ENCODE peak calls at places on chromosome 21, in six cellular contexts. One of them, this sample, is unnamed.

GRCh38 chr21:30306821-30307330 is 13.2 kb downstream of the KRTAP26-1 start:
- DNase-seq in astrocyte: no peak
- DNase-seq in psoas muscle: no peak
- DNase-seq in small intestine: no peak
- DNase-seq in HAP-1: no peak
- DNase-seq in GM23248: no peak
- DNase-seq in this sample: no peak

GRCh38 chr21:26982767-26983166 is 15.9 kb upstream of the ADAMTS5 start:
- DNase-seq in astrocyte: peak; percentile 29
- DNase-seq in psoas muscle: no peak
- DNase-seq in small intestine: no peak
- DNase-seq in HAP-1: no peak
- DNase-seq in GM23248: peak; percentile 70
- DNase-seq in this sample: no peak

GRCh38 chr21:17191346-17191993 is 321.4 kb upstream of the CXADR start:
- DNase-seq in astrocyte: no peak
- DNase-seq in psoas muscle: no peak
- DNase-seq in small intestine: no peak
- DNase-seq in HAP-1: no peak
- DNase-seq in GM23248: peak; percentile 8
- DNase-seq in this sample: no peak

GRCh38 chr21:21963911-21964310 is 965.7 kb downstream of the NCAM2 start:
- DNase-seq in astrocyte: no peak
- DNase-seq in psoas muscle: no peak
- DNase-seq in small intestine: no peak
- DNase-seq in HAP-1: no peak
- DNase-seq in GM23248: no peak
- DNase-seq in this sample: no peak

GRCh38 chr21:16279658-16280581 is 550.1 kb downstream of the USP25 start:
- DNase-seq in astrocyte: peak; percentile 71
- DNase-seq in psoas muscle: peak; percentile 52
- DNase-seq in small intestine: no peak
- DNase-seq in HAP-1: peak; percentile 100
- DNase-seq in GM23248: peak; percentile 71
- DNase-seq in this sample: no peak

GRCh38 chr21:42101246-42101645 is 30.1 kb downstream of the UMODL1 start:
- DNase-seq in astrocyte: no peak
- DNase-seq in psoas muscle: no peak
- DNase-seq in small intestine: peak; percentile 88
- DNase-seq in HAP-1: no peak
- DNase-seq in GM23248: no peak
- DNase-seq in this sample: no peak

GRCh38 chr21:41325138-41325537 is 8.5 kb downstream of the FAM3B start:
- DNase-seq in astrocyte: no peak
- DNase-seq in psoas muscle: no peak
- DNase-seq in small intestine: no peak
- DNase-seq in HAP-1: no peak
- DNase-seq in GM23248: no peak
- DNase-seq in this sample: no peak

GRCh38 chr21:27580276-27580675 is 613.4 kb upstream of the ADAMTS5 start:
- DNase-seq in astrocyte: peak; percentile 50
- DNase-seq in psoas muscle: no peak
- DNase-seq in small intestine: no peak
- DNase-seq in HAP-1: no peak
- DNase-seq in GM23248: peak; percentile 36
- DNase-seq in this sample: no peak

GRCh38 chr21:31198575-31198974 is 145.5 kb downstream of the TIAM1 start:
- DNase-seq in astrocyte: peak; percentile 23
- DNase-seq in psoas muscle: no peak
- DNase-seq in small intestine: peak; percentile 56
- DNase-seq in HAP-1: peak; percentile 55
- DNase-seq in GM23248: peak; percentile 74
- DNase-seq in this sample: no peak

GRCh38 chr21:40793057-40793456 is 53.9 kb downstream of the DSCAM start:
- DNase-seq in astrocyte: peak; percentile 55
- DNase-seq in psoas muscle: no peak
- DNase-seq in small intestine: no peak
- DNase-seq in HAP-1: no peak
- DNase-seq in GM23248: no peak
- DNase-seq in this sample: no peak

GRCh38 chr21:42061195-42061865 is 9.8 kb upstream of the UMODL1 start:
- DNase-seq in astrocyte: no peak
- DNase-seq in psoas muscle: peak; percentile 52
- DNase-seq in small intestine: no peak
- DNase-seq in HAP-1: no peak
- DNase-seq in GM23248: no peak
- DNase-seq in this sample: no peak

GRCh38 chr21:35981514-35982070 is 78.7 kb downstream of the SETD4 start:
- DNase-seq in astrocyte: no peak
- DNase-seq in psoas muscle: no peak
- DNase-seq in small intestine: no peak
- DNase-seq in HAP-1: no peak
- DNase-seq in GM23248: peak; percentile 13
- DNase-seq in this sample: no peak

GRCh38 chr21:41429305-41429704 is 3.3 kb downstream of the MX1 start:
- DNase-seq in astrocyte: no peak
- DNase-seq in psoas muscle: no peak
- DNase-seq in small intestine: no peak
- DNase-seq in HAP-1: no peak
- DNase-seq in GM23248: no peak
- DNase-seq in this sample: no peak

GRCh38 chr21:20646431-20646830 is 351.8 kb upstream of the NCAM2 start:
- DNase-seq in astrocyte: no peak
- DNase-seq in psoas muscle: no peak
- DNase-seq in small intestine: no peak
- DNase-seq in HAP-1: no peak
- DNase-seq in GM23248: no peak
- DNase-seq in this sample: peak; percentile 50

GRCh38 chr21:28872218-28872617 is 120.5 kb downstream of the LTN1 start:
- DNase-seq in astrocyte: no peak
- DNase-seq in psoas muscle: no peak
- DNase-seq in small intestine: no peak
- DNase-seq in HAP-1: no peak
- DNase-seq in GM23248: peak; percentile 27
- DNase-seq in this sample: no peak

GRCh38 chr21:19792004-19792403 is 1206.2 kb upstream of the NCAM2 start:
- DNase-seq in astrocyte: no peak
- DNase-seq in psoas muscle: no peak
- DNase-seq in small intestine: no peak
- DNase-seq in HAP-1: no peak
- DNase-seq in GM23248: no peak
- DNase-seq in this sample: no peak

GRCh38 chr21:36584980-36585940 is 105.3 kb upstream of the CLDN14 start:
- DNase-seq in astrocyte: no peak
- DNase-seq in psoas muscle: no peak
- DNase-seq in small intestine: no peak
- DNase-seq in HAP-1: no peak
- DNase-seq in GM23248: no peak
- DNase-seq in this sample: no peak

GRCh38 chr21:15688016-15688415 is 41.8 kb upstream of the USP25 start:
- DNase-seq in astrocyte: peak; percentile 44
- DNase-seq in psoas muscle: no peak
- DNase-seq in small intestine: no peak
- DNase-seq in HAP-1: no peak
- DNase-seq in GM23248: peak; percentile 46
- DNase-seq in this sample: no peak

GRCh38 chr21:41133896-41134522 is 34.0 kb upstream of the BACE2 start:
- DNase-seq in astrocyte: peak; percentile 31
- DNase-seq in psoas muscle: no peak
- DNase-seq in small intestine: peak; percentile 43
- DNase-seq in HAP-1: no peak
- DNase-seq in GM23248: peak; percentile 72
- DNase-seq in this sample: no peak

GRCh38 chr21:30209571-30209970 is 6.3 kb downstream of the CLDN8 start:
- DNase-seq in astrocyte: no peak
- DNase-seq in psoas muscle: no peak
- DNase-seq in small intestine: no peak
- DNase-seq in HAP-1: no peak
- DNase-seq in GM23248: no peak
- DNase-seq in this sample: no peak

GRCh38 chr21:41164981-41165650 is 2.8 kb upstream of the BACE2 start:
- DNase-seq in astrocyte: peak; percentile 73
- DNase-seq in psoas muscle: no peak
- DNase-seq in small intestine: peak; percentile 76
- DNase-seq in HAP-1: no peak
- DNase-seq in GM23248: peak; percentile 32
- DNase-seq in this sample: peak; percentile 72

GRCh38 chr21:31556662-31557061 is 102.8 kb upstream of the SOD1 start:
- DNase-seq in astrocyte: no peak
- DNase-seq in psoas muscle: no peak
- DNase-seq in small intestine: no peak
- DNase-seq in HAP-1: no peak
- DNase-seq in GM23248: no peak
- DNase-seq in this sample: no peak

GRCh38 chr21:41501919-41502318 is 6.0 kb downstream of the TMPRSS2 start:
- DNase-seq in astrocyte: peak; percentile 6
- DNase-seq in psoas muscle: no peak
- DNase-seq in small intestine: peak; percentile 61
- DNase-seq in HAP-1: no peak
- DNase-seq in GM23248: peak; percentile 21
- DNase-seq in this sample: no peak

GRCh38 chr21:32592929-32593502 is 7.7 kb upstream of the TCP10L start:
- DNase-seq in astrocyte: no peak
- DNase-seq in psoas muscle: no peak
- DNase-seq in small intestine: peak; percentile 37
- DNase-seq in HAP-1: no peak
- DNase-seq in GM23248: no peak
- DNase-seq in this sample: no peak

GRCh38 chr21:31731802-31732537 is at the start of gene SCAF4:
- DNase-seq in astrocyte: peak; percentile 78
- DNase-seq in psoas muscle: peak; percentile 96
- DNase-seq in small intestine: peak; percentile 86
- DNase-seq in HAP-1: peak; percentile 77
- DNase-seq in GM23248: peak; percentile 97
- DNase-seq in this sample: peak; percentile 96

GRCh38 chr21:28805885-28806284 is 186.8 kb downstream of the LTN1 start:
- DNase-seq in astrocyte: peak; percentile 80
- DNase-seq in psoas muscle: no peak
- DNase-seq in small intestine: no peak
- DNase-seq in HAP-1: no peak
- DNase-seq in GM23248: peak; percentile 87
- DNase-seq in this sample: no peak

GRCh38 chr21:26888931-26889330 is 43.7 kb upstream of the ADAMTS1 start:
- DNase-seq in astrocyte: no peak
- DNase-seq in psoas muscle: no peak
- DNase-seq in small intestine: no peak
- DNase-seq in HAP-1: no peak
- DNase-seq in GM23248: no peak
- DNase-seq in this sample: no peak

GRCh38 chr21:42799516-42799915 is 79.8 kb downstream of the WDR4 start:
- DNase-seq in astrocyte: no peak
- DNase-seq in psoas muscle: no peak
- DNase-seq in small intestine: peak; percentile 39
- DNase-seq in HAP-1: no peak
- DNase-seq in GM23248: no peak
- DNase-seq in this sample: no peak

GRCh38 chr21:39385299-39386145 is 36.6 kb upstream of the HMGN1 start:
- DNase-seq in astrocyte: peak; percentile 63
- DNase-seq in psoas muscle: peak; percentile 93
- DNase-seq in small intestine: peak; percentile 99
- DNase-seq in HAP-1: no peak
- DNase-seq in GM23248: peak; percentile 82
- DNase-seq in this sample: peak; percentile 96
- H3K4me1 ChIP-seq in astrocyte: peaks cover 29% of the 10 kb centered on the region
- H3K4me1 ChIP-seq in psoas muscle: peaks cover 27% of the 10 kb centered on the region
- H3K4me1 ChIP-seq in small intestine: peaks cover 3% of the 10 kb centered on the region
- H3K4me1 ChIP-seq in HAP-1: peaks cover 10% of the 10 kb centered on the region
- H3K4me1 ChIP-seq in GM23248: peaks cover 17% of the 10 kb centered on the region
- H3K4me1 ChIP-seq in this sample: peaks cover 19% of the 10 kb centered on the region

GRCh38 chr21:43884012-43884860 is 19.2 kb downstream of the AGPAT3 start:
- DNase-seq in astrocyte: peak; percentile 33
- DNase-seq in psoas muscle: peak; percentile 51
- DNase-seq in small intestine: peak; percentile 99
- DNase-seq in HAP-1: no peak
- DNase-seq in GM23248: no peak
- DNase-seq in this sample: peak; percentile 59

GRCh38 chr21:43882952-43883492 is 18.0 kb downstream of the AGPAT3 start:
- DNase-seq in astrocyte: no peak
- DNase-seq in psoas muscle: peak; percentile 52
- DNase-seq in small intestine: no peak
- DNase-seq in HAP-1: no peak
- DNase-seq in GM23248: no peak
- DNase-seq in this sample: no peak

GRCh38 chr21:43886565-43886964 is 21.5 kb downstream of the AGPAT3 start:
- DNase-seq in astrocyte: no peak
- DNase-seq in psoas muscle: no peak
- DNase-seq in small intestine: no peak
- DNase-seq in HAP-1: no peak
- DNase-seq in GM23248: no peak
- DNase-seq in this sample: no peak

GRCh38 chr21:43884861-43885370 is 19.9 kb downstream of the AGPAT3 start:
- DNase-seq in astrocyte: no peak
- DNase-seq in psoas muscle: peak; percentile 59
- DNase-seq in small intestine: no peak
- DNase-seq in HAP-1: no peak
- DNase-seq in GM23248: no peak
- DNase-seq in this sample: no peak

GRCh38 chr21:43885721-43886120 is 20.7 kb downstream of the AGPAT3 start:
- DNase-seq in astrocyte: no peak
- DNase-seq in psoas muscle: no peak
- DNase-seq in small intestine: no peak
- DNase-seq in HAP-1: no peak
- DNase-seq in GM23248: no peak
- DNase-seq in this sample: peak; percentile 45
- H3K4me3 ChIP-seq in astrocyte: no peak overlapping the region
- H3K4me3 ChIP-seq in psoas muscle: no peak overlapping the region
- H3K4me3 ChIP-seq in small intestine: no peak overlapping the region
- H3K4me3 ChIP-seq in HAP-1: no peak overlapping the region
- H3K4me3 ChIP-seq in GM23248: no peak overlapping the region
- H3K4me3 ChIP-seq in this sample: no peak overlapping the region

GRCh38 chr21:34970126-34970525 is 79.0 kb downstream of the RUNX1 start:
- DNase-seq in astrocyte: no peak
- DNase-seq in psoas muscle: no peak
- DNase-seq in small intestine: no peak
- DNase-seq in HAP-1: no peak
- DNase-seq in GM23248: peak; percentile 25
- DNase-seq in this sample: no peak
- H3K4me1 ChIP-seq in astrocyte: peaks cover 12% of the 10 kb centered on the region
- H3K4me1 ChIP-seq in psoas muscle: no peaks in the 10 kb centered on the region
- H3K4me1 ChIP-seq in small intestine: no peaks in the 10 kb centered on the region
- H3K4me1 ChIP-seq in HAP-1: no peaks in the 10 kb centered on the region
- H3K4me1 ChIP-seq in GM23248: peaks cover 8% of the 10 kb centered on the region
- H3K4me1 ChIP-seq in this sample: no peaks in the 10 kb centered on the region

DNA sequence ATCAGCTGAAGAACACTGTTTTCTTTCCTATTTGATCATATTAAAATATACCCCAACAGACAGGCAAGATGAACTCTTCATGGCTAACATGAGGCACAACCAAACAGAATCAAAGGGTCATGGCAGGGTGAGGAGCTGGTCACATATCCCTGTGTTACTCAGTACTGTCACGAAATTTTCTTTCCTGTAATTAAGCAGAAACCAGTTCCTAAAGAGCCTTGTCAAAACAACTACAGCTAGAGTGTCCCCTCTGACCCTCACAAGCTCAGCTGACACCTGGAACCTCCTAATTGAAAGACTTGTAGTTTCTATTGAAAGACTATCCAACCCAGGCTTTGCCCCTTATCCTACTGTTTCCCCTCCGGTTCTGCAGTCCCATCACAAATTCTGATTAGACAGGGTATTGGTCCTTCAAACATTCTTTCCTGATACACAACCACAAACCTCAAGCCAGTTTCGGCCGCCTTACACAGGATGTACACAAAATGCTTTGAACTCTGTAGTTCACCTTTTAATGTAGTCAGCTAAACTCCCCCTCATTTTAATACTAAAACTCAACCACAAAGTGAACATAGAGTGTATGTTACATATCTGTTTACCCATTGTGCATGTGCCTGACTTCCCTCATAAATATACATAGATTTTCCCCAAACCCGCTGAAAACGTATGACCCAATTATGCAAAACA is 651.9 kb downstream of the MRPL39 start:
- DNase-seq in astrocyte: no peak
- DNase-seq in psoas muscle: no peak
- DNase-seq in small intestine: no peak
- DNase-seq in HAP-1: no peak
- DNase-seq in GM23248: no peak
- DNase-seq in this sample: no peak
- H3K4me3 ChIP-seq in astrocyte: no peak overlapping the region
- H3K4me3 ChIP-seq in psoas muscle: no peak overlapping the region
- H3K4me3 ChIP-seq in small intestine: no peak overlapping the region
- H3K4me3 ChIP-seq in HAP-1: no peak overlapping the region
- H3K4me3 ChIP-seq in GM23248: no peak overlapping the region
- H3K4me3 ChIP-seq in this sample: no peak overlapping the region

This sample was measured in pancreas.